ENCODE peak calls at places on chromosomes 11 and 22, in eight cellular contexts. J, W, O, B, A, L, V and N are unnamed samples. For H3K9me3, the result is how much of the 10 kb centered on the place peaks cover.

GRCh38 chr11:86497310-86497709 is 122.6 kb downstream of the CCDC81 start:
- DNase-seq in W (no peak), L (no peak), V (peak), A (no peak), J (no peak), B (no peak), O (no peak), N (peak)

GRCh38 chr22:19535001-19535400 is 10.8 kb upstream of the CLDN5 start:
- DNase-seq in V (no peak), B (no peak), J (no peak), A (no peak), O (no peak), L (no peak), W (no peak), N (no peak)

GRCh38 chr11:68009391-68010000 is 631 bp upstream of the ALDH3B1 start:
- DNase-seq in W (peak), L (no peak), B (no peak), A (no peak), V (peak), J (no peak), O (no peak), N (no peak)

GRCh38 chr11:46200537-46201281 is 76.8 kb upstream of the CREB3L1 start:
- DNase-seq in W (peak), O (no peak), L (no peak), J (no peak), B (no peak), A (no peak), V (peak), N (no peak)

GRCh38 chr11:120133216-120134105 is 4.5 kb downstream of the TRIM29 start:
- DNase-seq in O (no peak), B (no peak), W (no peak), V (no peak), A (peak), L (no peak), J (peak), N (no peak)

GRCh38 chr11:36288442-36289225 is 590 bp downstream of the COMMD9 start:
- DNase-seq in A (peak), L (no peak), W (no peak), J (no peak), O (no peak), B (no peak), V (no peak), N (no peak)

GRCh38 chr22:29310863-29311339 is 4.5 kb downstream of the GAS2L1 start:
- DNase-seq in W (peak), B (peak), L (peak), A (peak), J (peak), O (no peak), V (peak), N (peak)

GRCh38 chr11:62505112-62505783 is 41.4 kb downstream of the AHNAK start:
- DNase-seq in W (no peak), L (no peak), J (no peak), V (no peak), B (no peak), A (peak), O (no peak), N (no peak)

GRCh38 chr22:33654173-33654890 is 265.9 kb downstream of the LARGE1 start:
- DNase-seq in A (peak), L (no peak), J (no peak), O (no peak), B (no peak), W (no peak), V (no peak), N (no peak)

GRCh38 chr11:134261626-134262488 is 8.5 kb downstream of the ACAD8 start:
- DNase-seq in B (no peak), V (no peak), O (no peak), J (no peak), A (no peak), L (no peak), W (peak), N (peak)

GRCh38 chr11:77506857-77507256 is 33.0 kb upstream of the PAK1 start:
- DNase-seq in J (no peak), L (no peak), V (no peak), B (no peak), O (no peak), W (peak), A (peak), N (peak)

GRCh38 chr22:39995346-39996252 is 845 bp downstream of the FAM83F start:
- DNase-seq in J (no peak), B (no peak), W (no peak), L (no peak), V (no peak), O (no peak), A (peak), N (no peak)

GRCh38 chr11:72741429-72741833 is 10.8 kb downstream of the ARAP1 start:
- DNase-seq in J (no peak), V (no peak), O (no peak), L (no peak), A (no peak), B (peak), W (peak), N (peak)

GRCh38 chr11:71067753-71068152 is 184.6 kb downstream of the SHANK2 start:
- DNase-seq in J (no peak), W (no peak), B (no peak), V (no peak), O (no peak), A (no peak), L (no peak), N (no peak)
- H3K9me3 ChIP-seq in J (under half), W (under half), B (under half), V (under half), O (under half), A (under half), L (under half), N (under half)

GRCh38 chr11:54558407-54558806 is 45.4 kb downstream of the OR4C46 start:
- DNase-seq in W (no peak), O (no peak), B (no peak), J (no peak), V (no peak), A (no peak), L (no peak), N (no peak)

DNA sequence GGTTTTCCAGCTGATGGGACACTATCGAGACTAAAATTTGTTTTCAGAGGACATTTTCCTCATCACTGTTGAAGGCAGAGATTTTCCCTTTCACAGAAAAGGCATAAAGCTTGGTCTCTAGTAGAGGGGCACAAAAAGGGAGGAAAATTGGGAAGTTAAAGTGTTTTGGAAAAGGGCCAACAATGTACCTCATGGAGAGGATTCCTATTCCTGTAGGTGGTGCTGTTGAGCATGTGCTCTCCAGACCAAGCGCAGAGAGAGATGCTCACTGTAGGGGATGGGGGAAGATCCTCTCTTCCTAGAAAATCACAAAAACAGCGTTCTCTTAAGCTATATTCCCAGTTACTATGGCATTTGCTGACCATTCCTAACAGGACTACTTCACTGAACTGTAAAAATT is 44.9 kb downstream of the OR4C46 start:
- DNase-seq in W (peak), O (no peak), J (no peak), A (no peak), L (no peak), V (no peak), B (no peak), N (no peak)
- H3K9me3 ChIP-seq in W (under half), O (under half), J (under half), A (under half), L (under half), V (under half), B (under half), N (under half)

GRCh38 chr22:47187558-47187957 is 425.1 kb downstream of the TBC1D22A start:
- DNase-seq in J (peak), O (no peak), A (no peak), B (no peak), V (no peak), W (no peak), L (no peak), N (no peak)

GRCh38 chr22:47189056-47189916 is 426.8 kb downstream of the TBC1D22A start:
- DNase-seq in J (peak), B (no peak), L (no peak), A (no peak), O (no peak), V (no peak), W (no peak), N (no peak)

GRCh38 chr22:47190276-47190956 is 428.0 kb downstream of the TBC1D22A start:
- DNase-seq in O (no peak), A (no peak), L (no peak), B (no peak), J (peak), V (no peak), W (no peak), N (no peak)

GRCh38 chr22:47190957-47191323 is 428.5 kb downstream of the TBC1D22A start:
- DNase-seq in A (no peak), V (no peak), O (no peak), B (no peak), J (peak), L (no peak), W (no peak), N (no peak)

DNA sequence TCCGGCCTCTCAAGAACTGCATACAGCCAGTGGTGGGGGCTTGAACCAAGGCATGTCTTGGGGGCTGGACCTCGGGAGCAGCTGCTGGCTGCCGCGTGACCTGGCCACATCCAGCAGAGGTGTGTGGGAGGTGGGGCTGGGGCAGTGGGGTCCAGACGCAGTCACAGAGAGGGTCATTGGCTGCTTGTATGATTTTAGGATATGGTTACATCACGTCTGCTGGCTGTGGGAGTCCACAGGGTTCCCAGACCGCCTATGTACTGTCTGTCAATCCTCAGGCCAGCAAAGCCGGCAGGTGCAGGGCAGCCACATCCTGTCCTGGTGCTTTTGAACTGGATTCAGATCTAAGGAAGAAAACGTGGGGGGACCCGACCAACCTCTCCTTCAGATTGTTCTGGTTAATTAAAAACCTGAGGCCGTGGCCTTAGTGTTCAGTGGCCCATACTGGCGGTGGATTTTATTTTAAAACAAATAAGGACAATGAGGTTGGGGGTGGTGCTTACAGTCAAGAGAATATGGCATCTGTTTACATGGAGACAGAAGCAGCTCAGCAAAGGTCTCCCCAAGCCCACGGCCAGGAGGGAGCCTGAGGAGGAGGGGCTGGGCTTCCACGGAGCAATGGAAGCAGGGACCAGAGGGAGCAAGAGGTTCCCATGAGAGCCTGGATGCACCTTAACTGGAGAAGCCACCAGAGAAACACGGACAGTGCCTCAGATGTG is 426.0 kb downstream of the TBC1D22A start:
- DNase-seq in W (no peak), V (no peak), O (no peak), A (no peak), J (peak), L (no peak), B (no peak), N (no peak)
- H3K9me3 ChIP-seq in W (under half), V (under half), O (under half), A (under half), J (under half), L (under half), B (under half), N (under half)

DNA sequence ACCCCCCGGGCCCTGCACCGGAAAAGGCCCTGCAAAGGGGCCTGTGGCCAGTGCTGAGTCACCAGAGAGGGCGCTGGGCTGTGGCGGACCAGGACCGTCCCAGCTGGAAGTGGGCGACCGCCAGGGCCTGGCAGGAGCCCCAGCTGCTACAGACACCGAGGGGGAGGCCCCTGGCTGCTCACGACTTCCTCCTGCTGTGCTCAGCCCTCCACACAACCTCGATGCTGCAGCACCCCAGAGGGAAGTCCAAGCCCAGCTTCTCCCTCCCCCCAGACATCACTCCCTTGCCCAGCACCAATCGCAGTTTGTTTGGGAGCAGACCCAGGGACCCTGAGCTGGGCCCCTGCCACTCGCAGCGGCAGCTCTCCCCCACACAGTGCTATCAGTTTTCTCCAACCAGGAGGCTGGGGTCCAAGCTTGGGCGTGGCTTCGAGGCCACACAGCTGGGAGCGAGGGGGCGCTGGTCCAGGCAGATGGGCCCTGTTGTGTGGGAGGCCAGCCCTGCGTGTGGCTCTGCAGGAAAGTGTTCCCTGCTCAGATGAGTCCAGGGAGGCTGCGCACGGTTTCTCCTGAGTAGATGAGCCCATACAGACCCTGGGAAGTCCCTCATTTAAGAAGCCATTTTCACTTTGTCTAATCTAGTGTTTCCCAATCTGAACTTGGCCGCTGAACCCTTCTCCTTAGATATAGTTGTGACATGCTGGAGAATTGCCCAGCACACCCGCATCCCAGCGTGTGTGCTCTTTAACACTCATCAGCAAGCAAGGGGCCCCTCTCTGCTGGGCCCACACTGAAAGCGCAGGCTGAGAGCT is 5.6 kb upstream of the SH3BP1 start:
- DNase-seq in O (no peak), V (peak), B (peak), J (peak), W (no peak), A (peak), L (peak), N (no peak)
- H3K9me3 ChIP-seq in O (under half), V (under half), B (under half), J (under half), W (under half), A (under half), L (under half), N (under half)

GRCh38 chr11:70360211-70360610 is 38.1 kb upstream of the CTTN start:
- DNase-seq in V (no peak), W (no peak), A (no peak), O (no peak), L (no peak), J (no peak), B (no peak), N (no peak)
- H3K9me3 ChIP-seq in V (under half), W (under half), A (under half), O (under half), L (under half), J (under half), B (under half), N (under half)

GRCh38 chr11:2662024-2662312 is 37.8 kb downstream of the KCNQ1OT1 start:
- DNase-seq in J (no peak), O (no peak), W (no peak), B (no peak), L (no peak), V (no peak), A (no peak), N (no peak)
- H3K9me3 ChIP-seq in J (under half), O (under half), W (under half), B (under half), L (under half), V (under half), A (under half), N (under half)